ENCODE peak calls at places on chromosomes 3 and 15, in ten cellular contexts. G is fibroblast of lung, I is colonic mucosa, Q is IMR-90, C is right atrium auricular region, D is lower lobe of right lung, L is AG04450, O is lower leg skin, Y is upper lobe of right lung, A is heart left ventricle. F is an unnamed sample.

GRCh38 chr3:82643948-82644347 is 882.5 kb upstream of the GBE1 start:
- DNase-seq in G (peak; percentile 3), I (no peak), Q (no peak), C (no peak), D (no peak), L (no peak), O (no peak), Y (no peak), A (no peak), F (no peak)

GRCh38 chr3:124347418-124347817 is 355.5 kb upstream of the ROPN1 start:
- DNase-seq in G (no peak), I (no peak), Q (no peak), C (no peak), D (no peak), L (no peak), O (no peak), Y (no peak), A (no peak), F (no peak)

GRCh38 chr3:177282028-177282655 is 84.9 kb upstream of the TBL1XR1 start:
- DNase-seq in G (no peak), I (peak; percentile 59), Q (no peak), C (no peak), D (no peak), L (no peak), O (no peak), Y (no peak), A (no peak), F (no peak)

GRCh38 chr3:15591235-15591634 is 10.1 kb downstream of the HACL1 start:
- DNase-seq in G (no peak), I (no peak), Q (no peak), C (no peak), D (no peak), L (no peak), O (no peak), Y (no peak), A (no peak), F (no peak)

GRCh38 chr3:73213906-73214305 is 152.4 kb downstream of the EBLN2 start:
- DNase-seq in G (peak; percentile 90), I (no peak), Q (no peak), C (no peak), D (no peak), L (no peak), O (no peak), Y (no peak), A (no peak), F (no peak)

GRCh38 chr15:88704791-88705768 is 66.3 kb downstream of the ISG20 start:
- DNase-seq in G (peak; percentile 55), I (peak; percentile 41), Q (no peak), C (no peak), D (no peak), L (no peak), O (peak; percentile 87), Y (no peak), A (peak; percentile 43), F (no peak)

GRCh38 chr3:11734-12133 is 184.8 kb upstream of the CHL1 start:
- DNase-seq in G (no peak), I (no peak), Q (no peak), C (no peak), D (peak; percentile 38), L (no peak), O (no peak), Y (no peak), A (peak; percentile 24), F (no peak)

GRCh38 chr15:77738441-77739437 is 106.0 kb upstream of the LINGO1 start:
- DNase-seq in G (no peak), I (no peak), Q (no peak), C (no peak), D (no peak), L (no peak), O (no peak), Y (no peak), A (no peak), F (no peak)

GRCh38 chr3:37945803-37946530 is 44.6 kb upstream of the VILL start:
- DNase-seq in G (peak; percentile 60), I (no peak), Q (peak; percentile 67), C (no peak), D (no peak), L (peak; percentile 33), O (peak; percentile 90), Y (no peak), A (no peak), F (no peak)

GRCh38 chr3:196260784-196261183 is 26.7 kb downstream of the PCYT1A start:
- DNase-seq in G (no peak), I (no peak), Q (no peak), C (no peak), D (no peak), L (no peak), O (no peak), Y (no peak), A (no peak), F (no peak)

GRCh38 chr3:28799084-28799483 is 450.5 kb upstream of the AZI2 start:
- DNase-seq in G (peak; percentile 5), I (no peak), Q (peak; percentile 0), C (no peak), D (no peak), L (no peak), O (no peak), Y (no peak), A (no peak), F (no peak)

GRCh38 chr3:195178124-195178910 is 92.6 kb downstream of the XXYLT1 start:
- DNase-seq in G (no peak), I (no peak), Q (no peak), C (no peak), D (no peak), L (no peak), O (peak; percentile 86), Y (no peak), A (peak; percentile 63), F (no peak)

GRCh38 chr3:51718547-51719412 is 11.9 kb downstream of the GRM2 start:
- DNase-seq in G (peak; percentile 7), I (peak; percentile 78), Q (peak; percentile 20), C (no peak), D (peak; percentile 78), L (no peak), O (peak; percentile 84), Y (peak; percentile 78), A (peak; percentile 66), F (peak; percentile 10)

GRCh38 chr3:129005526-129006303 is 4.6 kb downstream of the EFCC1 start:
- DNase-seq in G (peak; percentile 18), I (peak; percentile 64), Q (peak; percentile 65), C (no peak), D (peak; percentile 58), L (peak; percentile 29), O (no peak), Y (no peak), A (peak; percentile 69), F (no peak)

GRCh38 chr15:50891159-50891558 is 17.3 kb upstream of the AP4E1 start:
- DNase-seq in G (no peak), I (no peak), Q (no peak), C (no peak), D (no peak), L (no peak), O (no peak), Y (no peak), A (no peak), F (no peak)

GRCh38 chr15:37880009-37880834 is 54.2 kb upstream of the TMCO5A start:
- DNase-seq in G (peak; percentile 87), I (no peak), Q (peak; percentile 75), C (no peak), D (no peak), L (peak; percentile 41), O (no peak), Y (no peak), A (no peak), F (peak; percentile 2)
- TF ChIP-seq CTCF in G (peak; percentile 86), I (peak; percentile 54), Q (peak; percentile 86), C (peak; percentile 71), D (peak; percentile 61), L (peak; percentile 87), O (no peak), Y (peak; percentile 58), A (peak; percentile 69), F (peak; percentile 53)

GRCh38 chr3:77348244-77348855 is 308.5 kb downstream of the ROBO2 start:
- DNase-seq in G (peak; percentile 9), I (no peak), Q (peak; percentile 6), C (no peak), D (no peak), L (no peak), O (no peak), Y (no peak), A (no peak), F (no peak)
- H3K4me3 ChIP-seq in G (no peak overlapping the region), I (no peak overlapping the region), Q (no peak overlapping the region), C (no peak overlapping the region), D (no peak overlapping the region), L (no peak overlapping the region), O (no peak overlapping the region), Y (no peak overlapping the region), A (no peak overlapping the region), F (no peak overlapping the region)

GRCh38 chr15:36844453-36845094 is 255.8 kb downstream of the MEIS2 start:
- DNase-seq in G (peak; percentile 48), I (no peak), Q (peak; percentile 69), C (no peak), D (no peak), L (peak; percentile 34), O (no peak), Y (no peak), A (no peak), F (no peak)
- TF ChIP-seq CTCF in G (peak; percentile 12), I (no peak), Q (no peak), C (no peak), D (no peak), L (peak; percentile 30), O (no peak), Y (no peak), A (no peak), F (no peak)

DNA sequence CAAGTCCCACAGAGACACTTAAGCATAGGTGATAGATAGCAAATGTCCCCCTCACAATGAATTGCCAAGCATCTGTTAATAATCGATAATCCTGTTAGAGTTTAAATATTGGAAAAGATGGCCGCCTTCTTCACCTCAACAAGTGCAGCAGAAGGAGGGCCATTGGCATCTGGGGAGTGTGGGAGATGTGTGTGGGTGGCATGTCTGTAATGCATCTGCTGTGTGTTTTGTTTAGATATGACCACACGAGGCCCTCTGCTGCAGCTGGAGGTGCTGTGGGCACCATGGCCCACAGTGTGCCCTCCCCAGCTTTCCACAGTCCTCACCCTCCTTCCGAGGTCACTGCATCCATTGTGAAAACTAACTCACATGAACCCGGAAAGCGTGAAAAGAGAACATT is 12.9 kb downstream of the MKRN2 start:
- DNase-seq in G (no peak), I (no peak), Q (no peak), C (no peak), D (no peak), L (no peak), O (peak; percentile 9), Y (no peak), A (no peak), F (no peak)
- H3K4me3 ChIP-seq in G (no peak overlapping the region), I (no peak overlapping the region), Q (no peak overlapping the region), C (no peak overlapping the region), D (no peak overlapping the region), L (no peak overlapping the region), O (no peak overlapping the region), Y (no peak overlapping the region), A (no peak overlapping the region), F (no peak overlapping the region)

GRCh38 chr3:182226995-182227394 is 515.3 kb downstream of the SOX2 start:
- DNase-seq in G (no peak), I (no peak), Q (no peak), C (no peak), D (no peak), L (no peak), O (no peak), Y (no peak), A (no peak), F (no peak)
- TF ChIP-seq CTCF in G (no peak), I (no peak), Q (no peak), C (no peak), D (no peak), L (no peak), O (no peak), Y (no peak), A (no peak), F (no peak)

F was measured in GM12864.